ENCODE peak calls at places on chromosome 18, in four cellular contexts. N is IMR-90, Q is SK-N-SH, R is GM23248. K is an unnamed sample.

GRCh38 chr18:9449580-9449979 is 25.7 kb upstream of the RALBP1 start:
- DNase-seq in N (no peak), Q (no peak), R (no peak), K (no peak)

GRCh38 chr18:2402084-2402483 is 169.2 kb downstream of the METTL4 start:
- DNase-seq in Q (no peak), R (peak), N (peak), K (no peak)

GRCh38 chr18:74493689-74494088 is 2.5 kb upstream of the CNDP2 start:
- DNase-seq in N (peak), R (peak), Q (no peak), K (peak)

GRCh38 chr18:2994603-2995432 is 18.1 kb downstream of the LPIN2 start:
- DNase-seq in N (no peak), Q (no peak), R (no peak), K (peak)

GRCh38 chr18:11408555-11408954 is 200.8 kb upstream of the SLC35G4 start:
- DNase-seq in N (no peak), R (no peak), Q (no peak), K (no peak)

GRCh38 chr18:9234528-9234927 is 97.9 kb downstream of the ANKRD12 start:
- DNase-seq in Q (no peak), R (no peak), N (no peak), K (no peak)

GRCh38 chr18:36496022-36496421 is 198.5 kb downstream of the FHOD3 start:
- DNase-seq in N (no peak), Q (no peak), R (peak), K (no peak)

GRCh38 chr18:13216092-13216582 is 2.4 kb upstream of the LDLRAD4 start:
- DNase-seq in N (peak), Q (peak), R (peak), K (peak)

GRCh38 chr18:50075772-50076171 is 119.2 kb downstream of the MYO5B start:
- DNase-seq in Q (no peak), N (no peak), R (no peak), K (no peak)

GRCh38 chr18:8798996-8799395 is 93.6 kb downstream of the MTCL1 start:
- DNase-seq in Q (peak), R (peak), N (no peak), K (no peak)

GRCh38 chr18:67513285-67513684 is 3.2 kb downstream of the DSEL start:
- DNase-seq in R (no peak), N (no peak), Q (no peak), K (no peak)

GRCh38 chr18:44638141-44638540 is 42.5 kb upstream of the SETBP1 start:
- DNase-seq in Q (no peak), R (no peak), N (no peak), K (no peak)

GRCh38 chr18:4181882-4182568 is 273.1 kb downstream of the DLGAP1 start:
- DNase-seq in N (no peak), R (no peak), Q (no peak), K (peak)

GRCh38 chr18:32804126-32804888 is 31.5 kb upstream of the KLHL14 start:
- DNase-seq in Q (no peak), N (no peak), R (no peak), K (no peak)
- H3K9ac ChIP-seq in Q (no peak), N (no peak), R (no peak), K (no peak)

DNA sequence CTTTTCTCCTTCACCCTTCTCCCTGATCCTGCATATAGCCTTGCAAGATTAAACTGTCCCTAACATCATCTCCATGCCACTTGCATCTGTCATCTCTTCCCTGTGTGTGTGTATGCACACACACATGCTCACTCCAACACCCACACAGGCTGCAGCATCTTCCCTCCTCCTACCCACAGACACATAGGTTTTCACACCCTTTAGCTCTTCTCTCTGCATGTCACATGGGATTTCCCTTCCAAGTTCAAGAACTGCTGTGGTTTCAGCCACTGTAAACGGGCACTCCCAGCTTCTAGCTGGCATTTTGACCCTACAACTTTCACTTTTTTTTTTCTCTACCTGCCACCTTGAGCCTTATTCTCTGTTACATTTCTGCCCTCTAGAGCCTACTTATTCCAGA is 6.4 kb downstream of the CELF4 start:
- DNase-seq in R (no peak), N (no peak), Q (no peak), K (no peak)
- H3K9ac ChIP-seq in R (no peak), N (no peak), Q (no peak), K (no peak)

DNA sequence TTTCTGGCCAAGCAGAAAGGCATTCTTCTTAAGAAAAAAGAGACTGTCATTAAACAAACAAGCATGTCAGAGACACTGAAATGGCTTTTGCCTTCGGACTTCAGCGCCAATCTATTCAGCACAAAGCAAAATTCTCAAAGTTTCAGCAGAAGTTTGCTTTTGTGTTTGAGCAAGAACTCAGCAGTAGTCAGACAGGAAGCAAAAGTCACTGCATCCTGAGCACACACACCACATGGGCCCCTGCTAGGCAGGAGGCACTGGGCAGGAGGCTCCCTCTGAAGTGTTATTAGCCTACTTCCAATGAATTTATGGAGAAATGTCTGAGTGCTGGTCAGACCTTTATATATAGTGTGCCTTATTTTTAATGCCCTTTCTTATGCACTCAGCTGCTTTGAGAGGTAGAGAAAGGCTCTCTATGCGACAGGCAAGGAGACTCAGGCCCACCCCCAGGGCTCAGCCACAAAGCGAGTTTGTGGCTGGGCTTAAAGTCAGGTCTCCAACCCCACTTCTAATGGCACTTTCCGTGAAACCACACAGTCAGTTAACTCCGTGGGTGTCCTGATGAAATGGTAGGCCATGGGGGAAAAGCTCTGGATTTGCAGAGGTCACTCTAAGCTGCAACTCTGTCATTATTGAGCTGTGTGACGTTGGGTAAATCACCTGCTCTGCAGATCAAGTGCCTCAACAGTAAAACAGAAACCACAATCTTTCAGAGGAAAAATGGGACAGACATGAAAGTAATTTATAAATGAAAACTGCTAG is 161.0 kb upstream of the TMEM200C start:
- DNase-seq in R (peak), Q (no peak), N (peak), K (no peak)
- H3K9ac ChIP-seq in R (peak), Q (peak), N (peak), K (no peak)

GRCh38 chr18:79723036-79723435 is 43.4 kb downstream of the CTDP1 start:
- DNase-seq in R (no peak), Q (no peak), N (no peak), K (no peak)
- H3K9ac ChIP-seq in R (no peak), Q (no peak), N (no peak), K (no peak)

GRCh38 chr18:37538526-37539205 is 26.9 kb downstream of the CELF4 start:
- DNase-seq in R (no peak), Q (no peak), N (no peak), K (peak)
- H3K9ac ChIP-seq in R (no peak), Q (no peak), N (no peak), K (no peak)

DNA sequence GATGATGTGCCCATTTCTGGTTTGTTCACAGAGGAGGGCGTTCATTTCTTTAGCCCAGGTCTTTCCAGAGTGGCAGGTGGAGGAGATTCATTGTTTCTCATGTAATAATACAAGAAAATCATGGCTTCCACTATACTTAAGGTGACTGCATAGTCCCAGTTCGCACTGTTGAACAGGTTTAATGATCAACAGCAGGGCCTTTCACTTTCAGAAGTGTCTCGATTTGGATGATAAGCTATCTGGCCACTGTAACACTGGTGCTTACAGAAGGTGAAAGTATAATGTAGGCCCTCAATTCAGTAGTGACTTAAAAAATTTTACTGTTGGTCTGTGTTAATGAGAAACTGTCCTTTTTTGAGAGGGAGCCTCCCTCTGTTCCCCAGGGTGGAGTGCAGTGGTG is 1.4 kb downstream of the RMC1 start:
- DNase-seq in N (no peak), R (no peak), Q (no peak), K (no peak)
- H3K9ac ChIP-seq in N (peak), R (peak), Q (peak), K (no peak)

GRCh38 chr18:54945726-54946125 is 13.5 kb downstream of the CCDC68 start:
- DNase-seq in N (no peak), Q (no peak), R (no peak), K (no peak)

GRCh38 chr18:54949588-54949987 is 9.7 kb downstream of the CCDC68 start:
- DNase-seq in N (no peak), R (no peak), Q (no peak), K (no peak)

GRCh38 chr18:54948350-54948837 is 10.9 kb downstream of the CCDC68 start:
- DNase-seq in N (peak), Q (no peak), R (no peak), K (no peak)

GRCh38 chr18:54947115-54947514 is 12.1 kb downstream of the CCDC68 start:
- DNase-seq in R (no peak), Q (no peak), N (no peak), K (no peak)

GRCh38 chr18:54946149-54946581 is 13.1 kb downstream of the CCDC68 start:
- DNase-seq in N (peak), Q (no peak), R (peak), K (no peak)
- H3K9ac ChIP-seq in N (peak), Q (no peak), R (peak), K (no peak)

DNA sequence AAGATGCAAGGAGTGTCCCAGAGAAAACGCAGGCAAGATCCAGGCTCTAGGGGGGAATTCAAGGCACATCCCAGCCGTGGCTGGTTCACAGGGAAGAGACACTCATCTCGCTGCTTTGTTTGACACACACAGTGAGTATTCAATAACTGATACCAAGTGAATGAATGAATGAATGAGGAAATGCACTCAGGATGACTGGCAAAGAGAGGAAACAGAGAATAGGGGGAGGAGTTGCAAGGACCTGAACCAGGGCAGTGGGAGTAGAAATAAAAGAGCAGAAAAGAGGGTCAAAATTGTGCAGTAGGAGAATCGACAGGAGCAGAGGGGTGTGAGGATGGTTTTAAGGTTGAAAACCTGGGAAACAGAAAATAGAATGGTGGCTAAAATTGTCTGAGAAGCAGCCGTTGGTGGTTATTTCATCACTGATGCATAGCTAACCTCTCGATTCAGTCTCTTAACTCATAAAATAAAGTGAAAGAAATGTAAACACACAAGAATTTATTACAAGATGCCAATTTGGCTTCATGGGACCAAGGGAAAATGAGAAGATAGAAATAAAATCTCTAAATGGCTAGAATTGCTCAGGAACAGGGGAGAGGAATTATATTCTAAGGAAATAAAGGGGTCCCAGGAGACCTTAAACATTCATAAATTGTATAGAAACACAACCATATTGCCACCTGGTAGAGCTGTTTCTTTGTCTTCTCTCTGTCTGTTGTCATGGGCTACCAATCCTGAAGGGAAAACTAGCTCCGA is 63.9 kb upstream of the PHLPP1 start:
- DNase-seq in N (no peak), R (no peak), Q (no peak), K (no peak)
- H3K9ac ChIP-seq in N (no peak), R (no peak), Q (no peak), K (no peak)

DNA sequence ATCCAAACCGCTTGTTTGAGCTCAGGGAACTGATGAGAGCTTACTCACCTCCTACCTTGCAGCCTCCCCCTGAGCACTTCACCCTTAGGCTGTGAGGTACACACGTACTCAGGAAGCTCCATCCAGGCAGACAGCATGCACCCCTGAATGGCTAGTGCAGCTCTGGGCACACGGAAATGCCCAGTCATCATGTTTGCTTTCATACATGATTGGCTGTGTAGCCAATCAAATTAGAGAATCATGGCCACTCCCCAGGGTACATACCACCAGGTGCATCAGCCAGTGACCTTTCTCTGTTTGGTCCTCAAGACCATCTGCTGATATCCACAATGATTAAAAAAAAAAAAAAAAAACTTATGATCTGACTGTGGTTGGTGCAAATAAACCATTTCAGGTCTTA is 42.1 kb downstream of the RNF152 start:
- DNase-seq in N (no peak), Q (no peak), R (no peak), K (no peak)
- H3K9ac ChIP-seq in N (no peak), Q (no peak), R (no peak), K (no peak)

K was measured in endodermal cell.